ENCODE peak calls at places on chromosomes 12 and 14, in eight cellular contexts. K, W, Z, N, B, C, O and I are unnamed samples.
A peak's percentile ranks its signal among the peaks of the same experiment; 100 is the strongest.

GRCh38 chr12:43578782-43579181 is 26.8 kb upstream of the ADAMTS20 start:
- DNase-seq in B (no peak), N (no peak), Z (no peak), C (no peak), O (peak; percentile 1), W (no peak), K (no peak), I (no peak)

GRCh38 chr12:90682398-90682797 is 272.6 kb downstream of the CCER1 start:
- DNase-seq in N (no peak), O (peak; percentile 92), B (no peak), C (peak; percentile 15), W (no peak), K (no peak), Z (no peak), I (no peak)

GRCh38 chr12:90253674-90254181 is 545.1 kb upstream of the ATP2B1 start:
- DNase-seq in Z (peak; percentile 43), K (no peak), B (no peak), O (peak; percentile 94), N (peak; percentile 6), C (peak; percentile 89), W (peak; percentile 85), I (peak; percentile 92)

GRCh38 chr14:72522847-72523246 is 371.1 kb downstream of the DPF3 start:
- DNase-seq in N (no peak), Z (no peak), K (no peak), C (no peak), B (no peak), W (no peak), O (no peak), I (no peak)

GRCh38 chr12:114167431-114167830 is 201.3 kb upstream of the RBM19 start:
- DNase-seq in W (no peak), K (no peak), C (peak; percentile 34), Z (no peak), B (no peak), N (no peak), O (peak; percentile 20), I (no peak)

GRCh38 chr12:18629916-18630315 is 107.9 kb downstream of the PLCZ1 start:
- DNase-seq in Z (no peak), O (peak; percentile 3), C (no peak), B (no peak), K (no peak), W (no peak), N (no peak), I (no peak)

GRCh38 chr12:105945935-105946334 is 192.8 kb downstream of the NUAK1 start:
- DNase-seq in Z (no peak), C (no peak), W (no peak), N (no peak), O (peak; percentile 96), K (no peak), B (no peak), I (no peak)

GRCh38 chr12:100698518-100698917 is 96.1 kb upstream of the ANO4 start:
- DNase-seq in Z (no peak), K (no peak), W (no peak), O (no peak), C (no peak), B (no peak), N (no peak), I (no peak)

GRCh38 chr12:131726-132465 is 65.3 kb downstream of the IQSEC3 start:
- DNase-seq in N (no peak), K (no peak), W (no peak), B (no peak), C (peak; percentile 13), Z (no peak), O (no peak), I (no peak)

GRCh38 chr14:71117839-71118743 is 210.8 kb downstream of the PCNX1 start:
- DNase-seq in N (no peak), W (no peak), C (peak; percentile 83), O (peak; percentile 87), Z (no peak), B (no peak), K (no peak), I (no peak)
- H3K4me1 ChIP-seq in N (peaks cover 60% of the 10 kb centered on the region), W (peaks cover 5% of the 10 kb centered on the region), C (no peaks in the 10 kb centered on the region), O (peaks cover 22% of the 10 kb centered on the region), Z (no peaks in the 10 kb centered on the region), B (no peaks in the 10 kb centered on the region), K (peaks cover 10% of the 10 kb centered on the region), I (no peaks in the 10 kb centered on the region)

GRCh38 chr12:64611430-64612286 is 1.4 kb downstream of the RASSF3 start:
- DNase-seq in N (no peak), Z (peak; percentile 43), K (no peak), C (peak; percentile 33), W (no peak), O (peak; percentile 22), B (no peak), I (no peak)
- H3K4me1 ChIP-seq in N (peaks cover 5% of the 10 kb centered on the region), Z (peaks cover 2% of the 10 kb centered on the region), K (peaks cover 25% of the 10 kb centered on the region), C (peaks cover 3% of the 10 kb centered on the region), W (peaks cover 31% of the 10 kb centered on the region), O (peaks cover 15% of the 10 kb centered on the region), B (peaks cover 20% of the 10 kb centered on the region), I (peaks cover 62% of the 10 kb centered on the region)

GRCh38 chr12:10182662-10183061 is 3.8 kb downstream of the TMEM52B start:
- DNase-seq in B (no peak), W (no peak), C (peak; percentile 66), O (peak; percentile 31), Z (no peak), N (no peak), K (no peak), I (no peak)
- H3K4me1 ChIP-seq in B (no peaks in the 10 kb centered on the region), W (peaks cover 12% of the 10 kb centered on the region), C (no peaks in the 10 kb centered on the region), O (peaks cover 3% of the 10 kb centered on the region), Z (no peaks in the 10 kb centered on the region), N (peaks cover 57% of the 10 kb centered on the region), K (peaks cover 31% of the 10 kb centered on the region), I (peaks cover 33% of the 10 kb centered on the region)

GRCh38 chr14:105473677-105474477 is 744 bp upstream of the CRIP2 start:
- DNase-seq in N (peak; percentile 91), B (peak; percentile 80), C (peak; percentile 93), W (peak; percentile 97), Z (peak; percentile 92), O (peak; percentile 76), K (peak; percentile 89), I (peak; percentile 95)
- H3K4me1 ChIP-seq in N (peaks cover 18% of the 10 kb centered on the region), B (peaks cover 90% of the 10 kb centered on the region), C (peaks cover 67% of the 10 kb centered on the region), W (peaks cover 67% of the 10 kb centered on the region), Z (peaks cover 26% of the 10 kb centered on the region), O (peaks cover 29% of the 10 kb centered on the region), K (peaks cover 58% of the 10 kb centered on the region), I (peaks cover 75% of the 10 kb centered on the region)

GRCh38 chr14:58541623-58542022 is 96.1 kb upstream of the DACT1 start:
- DNase-seq in B (no peak), O (no peak), Z (no peak), N (no peak), C (no peak), W (no peak), K (no peak), I (no peak)
- H3K4me1 ChIP-seq in B (no peaks in the 10 kb centered on the region), O (no peaks in the 10 kb centered on the region), Z (no peaks in the 10 kb centered on the region), N (no peaks in the 10 kb centered on the region), C (peaks cover 19% of the 10 kb centered on the region), W (no peaks in the 10 kb centered on the region), K (peaks cover 6% of the 10 kb centered on the region), I (peaks cover 7% of the 10 kb centered on the region)